ENCODE peak calls at places on chromosomes 7 and 10, in six cellular contexts. One of them, this sample, is unnamed.

GRCh38 chr7:151780626-151781025 is 96.3 kb downstream of the PRKAG2 start:
- DNase-seq in KBM-7: no peak
- DNase-seq in kidney tubule cell: no peak
- DNase-seq in cardiac fibroblast: no peak
- DNase-seq in mammary epithelial cell: no peak
- DNase-seq in KG1: no peak
- DNase-seq in this sample: no peak

GRCh38 chr10:110387983-110388681 is 83.4 kb upstream of the SMNDC1 start:
- DNase-seq in KBM-7: no peak
- DNase-seq in kidney tubule cell: no peak
- DNase-seq in cardiac fibroblast: peak
- DNase-seq in mammary epithelial cell: no peak
- DNase-seq in KG1: no peak
- DNase-seq in this sample: no peak

GRCh38 chr10:91536101-91536500 is 96.8 kb downstream of the PPP1R3C start:
- DNase-seq in KBM-7: no peak
- DNase-seq in kidney tubule cell: no peak
- DNase-seq in cardiac fibroblast: peak
- DNase-seq in mammary epithelial cell: no peak
- DNase-seq in KG1: no peak
- DNase-seq in this sample: peak

GRCh38 chr7:26103541-26104070 is 48.4 kb upstream of the NFE2L3 start:
- DNase-seq in KBM-7: peak
- DNase-seq in kidney tubule cell: no peak
- DNase-seq in cardiac fibroblast: no peak
- DNase-seq in mammary epithelial cell: no peak
- DNase-seq in KG1: peak
- DNase-seq in this sample: no peak

GRCh38 chr7:33781796-33782195 is 123.5 kb upstream of the BMPER start:
- DNase-seq in KBM-7: no peak
- DNase-seq in kidney tubule cell: no peak
- DNase-seq in cardiac fibroblast: peak
- DNase-seq in mammary epithelial cell: no peak
- DNase-seq in KG1: no peak
- DNase-seq in this sample: no peak

GRCh38 chr10:521844-522243 is 167.6 kb downstream of the DIP2C start:
- DNase-seq in KBM-7: no peak
- DNase-seq in kidney tubule cell: no peak
- DNase-seq in cardiac fibroblast: no peak
- DNase-seq in mammary epithelial cell: no peak
- DNase-seq in KG1: no peak
- DNase-seq in this sample: no peak

GRCh38 chr7:420142-421055 is 99.2 kb downstream of the PDGFA start:
- DNase-seq in KBM-7: no peak
- DNase-seq in kidney tubule cell: no peak
- DNase-seq in cardiac fibroblast: no peak
- DNase-seq in mammary epithelial cell: no peak
- DNase-seq in KG1: no peak
- DNase-seq in this sample: peak

GRCh38 chr10:119932631-119933030 is 40.1 kb downstream of the SEC23IP start:
- DNase-seq in KBM-7: no peak
- DNase-seq in kidney tubule cell: no peak
- DNase-seq in cardiac fibroblast: no peak
- DNase-seq in mammary epithelial cell: no peak
- DNase-seq in KG1: no peak
- DNase-seq in this sample: no peak

GRCh38 chr10:110226926-110227641 is 19.7 kb downstream of the MXI1 start:
- DNase-seq in KBM-7: peak
- DNase-seq in kidney tubule cell: peak
- DNase-seq in cardiac fibroblast: peak
- DNase-seq in mammary epithelial cell: peak
- DNase-seq in KG1: no peak
- DNase-seq in this sample: peak

GRCh38 chr10:665579-666091 is 23.8 kb downstream of the DIP2C start:
- DNase-seq in KBM-7: no peak
- DNase-seq in kidney tubule cell: peak
- DNase-seq in cardiac fibroblast: peak
- DNase-seq in mammary epithelial cell: no peak
- DNase-seq in KG1: no peak
- DNase-seq in this sample: peak

GRCh38 chr10:96387151-96387550 is 28.3 kb upstream of the OPALIN start:
- DNase-seq in KBM-7: no peak
- DNase-seq in kidney tubule cell: peak
- DNase-seq in cardiac fibroblast: no peak
- DNase-seq in mammary epithelial cell: no peak
- DNase-seq in KG1: no peak
- DNase-seq in this sample: no peak

GRCh38 chr10:93850484-93851015 is 43.2 kb upstream of the SLC35G1 start:
- DNase-seq in KBM-7: no peak
- DNase-seq in kidney tubule cell: no peak
- DNase-seq in cardiac fibroblast: no peak
- DNase-seq in mammary epithelial cell: no peak
- DNase-seq in KG1: no peak
- DNase-seq in this sample: no peak

GRCh38 chr10:72425133-72425532 is 70.4 kb upstream of the DNAJB12 start:
- DNase-seq in KBM-7: no peak
- DNase-seq in kidney tubule cell: no peak
- DNase-seq in cardiac fibroblast: no peak
- DNase-seq in mammary epithelial cell: no peak
- DNase-seq in KG1: no peak
- DNase-seq in this sample: no peak

GRCh38 chr7:45421096-45421495 is 153.1 kb upstream of the ADCY1 start:
- DNase-seq in KBM-7: no peak
- DNase-seq in kidney tubule cell: no peak
- DNase-seq in cardiac fibroblast: peak
- DNase-seq in mammary epithelial cell: peak
- DNase-seq in KG1: no peak
- DNase-seq in this sample: no peak

GRCh38 chr10:21962362-21962761 is 41.2 kb downstream of the DNAJC1 start:
- DNase-seq in KBM-7: no peak
- DNase-seq in kidney tubule cell: no peak
- DNase-seq in cardiac fibroblast: no peak
- DNase-seq in mammary epithelial cell: no peak
- DNase-seq in KG1: no peak
- DNase-seq in this sample: no peak

GRCh38 chr10:114259825-114260224 is 20.8 kb downstream of the VWA2 start:
- DNase-seq in KBM-7: no peak
- DNase-seq in kidney tubule cell: no peak
- DNase-seq in cardiac fibroblast: peak
- DNase-seq in mammary epithelial cell: no peak
- DNase-seq in KG1: no peak
- DNase-seq in this sample: no peak

GRCh38 chr10:86287422-86287793 is 79.2 kb downstream of the GRID1 start:
- DNase-seq in KBM-7: no peak
- DNase-seq in kidney tubule cell: no peak
- DNase-seq in cardiac fibroblast: no peak
- DNase-seq in mammary epithelial cell: no peak
- DNase-seq in KG1: no peak
- DNase-seq in this sample: no peak

GRCh38 chr7:103141753-103142404 is 7.0 kb downstream of the NAPEPLD start:
- DNase-seq in KBM-7: no peak
- DNase-seq in kidney tubule cell: peak
- DNase-seq in cardiac fibroblast: no peak
- DNase-seq in mammary epithelial cell: peak
- DNase-seq in KG1: no peak
- DNase-seq in this sample: no peak

GRCh38 chr7:126780993-126781392 is 471.7 kb downstream of the GRM8 start:
- DNase-seq in KBM-7: no peak
- DNase-seq in kidney tubule cell: no peak
- DNase-seq in cardiac fibroblast: no peak
- DNase-seq in mammary epithelial cell: no peak
- DNase-seq in KG1: no peak
- DNase-seq in this sample: no peak

GRCh38 chr7:2112261-2113203 is 120.2 kb downstream of the MAD1L1 start:
- DNase-seq in KBM-7: no peak
- DNase-seq in kidney tubule cell: no peak
- DNase-seq in cardiac fibroblast: no peak
- DNase-seq in mammary epithelial cell: no peak
- DNase-seq in KG1: no peak
- DNase-seq in this sample: no peak